ENCODE peak calls at places on chromosomes 5 and 9, in four cellular contexts. B is cardiac muscle cell, F is fibroblast of lung, O is ovary. S is an unnamed sample.

GRCh38 chr5:94309166-94309565 is 309.2 kb downstream of the KIAA0825 start:
- DNase-seq in B (no peak), F (peak), O (no peak), S (no peak)

GRCh38 chr5:17217421-17218352 is at the start of gene BASP1:
- DNase-seq in B (peak), F (peak), O (peak), S (peak)

GRCh38 chr5:85069659-85070640 is 685.3 kb upstream of the EDIL3 start:
- DNase-seq in B (no peak), F (peak), O (no peak), S (no peak)

GRCh38 chr5:22612928-22613327 is 240.2 kb downstream of the CDH12 start:
- DNase-seq in B (no peak), F (no peak), O (no peak), S (no peak)

GRCh38 chr5:123287881-123288280 is 135.3 kb downstream of the CEP120 start:
- DNase-seq in B (no peak), F (no peak), O (no peak), S (no peak)

GRCh38 chr9:121067655-121068054 is 7.1 kb upstream of the CNTRL start:
- DNase-seq in B (no peak), F (no peak), O (no peak), S (no peak)

GRCh38 chr5:15715966-15716365 is 216.0 kb downstream of the FBXL7 start:
- DNase-seq in B (no peak), F (no peak), O (no peak), S (no peak)

GRCh38 chr9:121700165-121700830 is 48.9 kb downstream of the DAB2IP start:
- DNase-seq in B (peak), F (peak), O (peak), S (peak)

GRCh38 chr5:133063965-133064364 is 12.2 kb downstream of the HSPA4 start:
- DNase-seq in B (no peak), F (no peak), O (no peak), S (no peak)

GRCh38 chr9:19303216-19303615 is 72.7 kb downstream of the DENND4C start:
- DNase-seq in B (no peak), F (no peak), O (no peak), S (no peak)

GRCh38 chr9:1337169-1337568 is 287.0 kb downstream of the DMRT2 start:
- DNase-seq in B (peak), F (no peak), O (no peak), S (peak)

GRCh38 chr9:99778829-99779228 is 42.9 kb upstream of the NR4A3 start:
- DNase-seq in B (no peak), F (no peak), O (no peak), S (no peak)

GRCh38 chr5:31415009-31415923 is 116.6 kb downstream of the DROSHA start:
- DNase-seq in B (no peak), F (no peak), O (no peak), S (no peak)

GRCh38 chr9:3931996-3932906 is 367.6 kb downstream of the GLIS3 start:
- DNase-seq in B (no peak), F (no peak), O (no peak), S (no peak)

GRCh38 chr9:137724114-137724445 is 105.3 kb downstream of the EHMT1 start:
- DNase-seq in B (peak), F (no peak), O (no peak), S (no peak)

GRCh38 chr5:15946026-15946425 is 233.6 kb downstream of the MARCHF11 start:
- DNase-seq in B (no peak), F (no peak), O (no peak), S (no peak)

GRCh38 chr5:177601577-177602457 is 1.9 kb downstream of the B4GALT7 start:
- DNase-seq in B (peak), F (no peak), O (no peak), S (no peak)

GRCh38 chr9:108478431-108478837 is 377.4 kb downstream of the ACTL7B start:
- DNase-seq in B (no peak), F (peak), O (no peak), S (peak)

GRCh38 chr5:177453852-177454396 is 7.3 kb downstream of the PRR7 start:
- DNase-seq in B (peak), F (no peak), O (peak), S (no peak)

DNA sequence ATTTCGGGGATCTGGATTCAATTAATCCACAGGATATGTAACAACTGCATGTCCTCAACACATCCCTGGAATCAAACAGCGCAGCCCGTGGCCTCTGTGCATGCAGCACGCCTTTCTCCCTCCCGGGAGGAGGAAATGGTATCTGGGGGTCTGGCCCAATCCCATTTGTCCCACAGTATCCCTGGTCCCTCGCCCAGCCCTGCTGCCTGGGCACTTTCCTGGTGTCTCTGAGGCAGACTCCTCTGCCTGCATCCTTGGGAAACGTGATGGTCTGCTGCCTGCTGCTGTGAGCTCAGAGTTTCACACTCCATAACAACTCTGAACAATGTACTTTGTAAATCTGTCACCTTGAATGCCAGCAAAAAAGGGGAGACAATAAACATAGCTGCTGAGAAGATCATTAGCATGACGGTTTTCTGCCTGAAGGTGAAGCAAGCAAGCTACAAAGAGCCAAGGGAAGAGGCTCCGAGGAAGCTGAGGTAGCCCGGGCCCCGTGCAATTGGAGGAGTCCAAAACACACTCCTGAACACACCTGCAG is 56.1 kb downstream of the PTCH1 start:
- DNase-seq in B (no peak), F (no peak), O (no peak), S (no peak)
- H3K4me3 ChIP-seq in B (no peak), F (no peak), O (no peak), S (no peak)

GRCh38 chr5:125583291-125583690 is 836.9 kb upstream of the ZNF608 start:
- DNase-seq in B (no peak), F (peak), O (no peak), S (peak)
- H3K4me3 ChIP-seq in B (no peak), F (no peak), O (no peak), S (no peak)

DNA sequence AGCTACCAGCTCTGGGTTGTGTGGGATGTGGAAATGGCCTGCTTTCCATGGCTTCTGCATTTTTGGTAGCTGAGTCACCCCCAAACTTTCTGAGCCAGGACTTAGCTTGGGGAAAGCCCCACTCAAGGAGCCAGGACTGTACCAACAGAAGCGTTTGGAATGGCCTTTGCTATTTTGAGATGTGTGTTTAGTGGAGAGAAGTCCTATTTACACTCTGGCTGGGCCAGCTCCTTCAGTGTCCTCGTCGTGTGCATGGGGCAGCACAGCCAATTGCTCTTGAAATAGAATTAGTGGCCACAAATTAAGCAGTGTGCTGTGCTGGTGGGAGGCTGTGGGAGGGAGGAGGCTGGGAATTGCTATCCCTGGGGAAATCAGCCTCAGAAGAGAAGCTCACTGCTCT is 51.6 kb downstream of the ENTREP1 start:
- DNase-seq in B (no peak), F (peak), O (peak), S (peak)
- H3K4me3 ChIP-seq in B (no peak), F (no peak), O (no peak), S (no peak)

DNA sequence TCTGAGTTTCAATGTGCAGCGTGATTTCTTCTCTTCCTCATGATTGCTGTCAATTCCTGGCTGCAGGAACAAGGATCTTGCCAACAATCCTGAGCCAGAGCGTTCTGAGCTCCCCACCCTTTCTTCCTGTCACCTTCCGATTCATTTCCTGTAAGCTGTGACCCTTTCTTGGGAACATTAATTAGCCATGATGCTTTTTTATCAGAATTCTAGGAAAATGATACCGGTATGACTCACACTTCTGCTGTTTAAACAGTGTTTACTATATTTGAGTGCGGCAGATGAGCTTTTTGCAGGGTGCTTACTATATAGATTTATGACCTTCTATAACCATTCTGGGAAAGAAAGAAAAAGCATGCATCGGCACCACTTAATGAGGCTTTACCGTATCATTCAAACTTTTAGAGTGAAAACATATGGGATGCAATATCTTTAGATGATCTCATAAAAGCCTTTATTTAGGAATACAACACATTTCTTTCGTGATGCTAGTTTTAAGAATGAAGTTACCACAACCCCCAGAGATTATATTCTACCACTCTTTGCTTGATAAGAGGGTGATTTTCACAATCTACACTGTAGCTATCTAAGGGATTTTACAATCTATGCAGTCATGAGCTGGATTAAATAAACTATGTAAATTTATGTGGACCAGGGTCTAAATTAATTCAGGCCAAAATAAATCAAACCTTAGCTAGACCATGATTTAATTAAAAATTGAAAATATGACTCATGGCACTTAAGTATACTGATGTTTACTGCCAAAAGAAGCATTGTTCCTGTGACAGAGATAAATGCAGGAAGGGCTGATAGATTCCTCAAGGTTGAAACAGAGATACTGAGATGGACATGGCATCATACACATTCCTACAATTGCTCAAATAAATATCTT is 38.0 kb upstream of the OSMR start:
- DNase-seq in B (no peak), F (peak), O (no peak), S (peak)
- H3K4me3 ChIP-seq in B (no peak), F (no peak), O (no peak), S (no peak)

GRCh38 chr9:114384836-114385411 is 2.9 kb downstream of the AKNA start:
- DNase-seq in B (no peak), F (no peak), O (no peak), S (no peak)

GRCh38 chr9:114385412-114386181 is 2.2 kb downstream of the AKNA start:
- DNase-seq in B (no peak), F (peak), O (peak), S (peak)

GRCh38 chr9:114383866-114384231 is 3.9 kb downstream of the AKNA start:
- DNase-seq in B (no peak), F (no peak), O (no peak), S (no peak)

GRCh38 chr9:114380988-114381387 is 6.8 kb downstream of the AKNA start:
- DNase-seq in B (no peak), F (no peak), O (peak), S (no peak)

GRCh38 chr9:114382951-114383865 is 4.6 kb downstream of the AKNA start:
- DNase-seq in B (peak), F (peak), O (peak), S (no peak)
- H3K4me3 ChIP-seq in B (no peak), F (peak), O (no peak), S (no peak)

DNA sequence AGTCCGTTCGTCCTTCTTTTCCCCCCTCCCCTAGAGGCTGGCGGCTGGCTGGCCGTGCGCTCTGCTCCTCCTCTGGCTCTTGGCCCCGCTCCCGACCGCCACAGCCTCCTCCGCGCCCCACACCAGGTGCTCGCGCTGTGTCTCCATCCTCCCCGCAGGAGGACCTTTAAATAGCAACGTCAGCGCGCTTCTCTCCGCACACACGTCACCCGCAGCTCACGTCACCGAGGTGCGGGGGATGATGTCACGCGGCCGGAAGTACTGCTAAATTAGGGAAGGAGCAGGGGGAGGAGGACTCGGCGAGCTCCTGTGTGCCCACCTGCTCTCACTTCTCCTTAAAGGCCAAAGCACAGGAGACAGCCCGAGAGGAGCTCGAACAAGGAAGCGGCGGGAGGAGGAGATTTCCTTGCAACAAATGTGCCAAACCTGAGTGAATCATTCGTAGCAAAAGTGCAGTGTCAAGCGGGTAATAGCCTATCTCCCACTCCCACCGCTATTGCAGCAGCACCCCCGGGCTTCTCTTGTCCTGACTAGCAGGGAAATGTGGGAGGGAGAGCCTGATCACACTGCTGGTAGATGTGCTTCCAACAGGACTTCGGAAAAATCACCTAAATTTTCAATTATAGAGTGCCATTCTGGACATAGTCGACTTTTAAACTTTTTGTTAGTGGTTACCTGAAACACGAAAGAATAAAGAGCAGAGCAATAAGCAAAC is 614 bp upstream of the HOMER1 start:
- DNase-seq in B (peak), F (peak), O (peak), S (peak)
- H3K4me3 ChIP-seq in B (peak), F (peak), O (peak), S (peak)

DNA sequence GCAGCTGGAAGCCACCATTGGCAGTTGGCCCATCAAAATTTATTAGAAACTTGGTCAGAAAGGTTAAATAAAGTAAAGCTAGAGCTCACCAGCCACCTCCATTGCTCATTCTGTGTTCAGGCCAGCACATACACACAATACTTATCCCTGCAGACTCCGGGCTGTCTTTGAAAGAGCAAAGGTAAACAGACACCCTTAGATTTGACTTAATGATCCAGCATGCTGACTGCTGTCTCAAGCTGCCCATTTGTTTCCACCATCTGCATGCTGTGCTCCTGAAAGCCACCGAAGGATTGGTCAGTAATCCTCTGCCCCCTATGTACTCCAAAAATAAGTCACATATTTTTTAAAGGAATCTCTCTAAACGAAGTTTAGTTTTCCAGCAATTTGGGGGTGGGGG is 1059.8 kb upstream of the DMAC1 start:
- DNase-seq in B (no peak), F (no peak), O (no peak), S (no peak)
- H3K4me3 ChIP-seq in B (no peak), F (no peak), O (no peak), S (no peak)